ENCODE peak calls at places on chromosomes 3 and 15, in six cellular contexts. One of them, this sample, is unnamed.

GRCh38 chr3:129256270-129256669 is 6.9 kb downstream of the COPG1 start:
- DNase-seq in bronchial epithelial cell: no peak
- DNase-seq in AG10803: no peak
- DNase-seq in activated naive CD8-positive, alpha-beta T cell treated with anti-CD3 and anti-CD28 coated beads, Interleukin-2, amount 50 U/mL, for 24 hours: no peak
- DNase-seq in activated CD8-positive, alpha-beta memory T cell treated with anti-CD3 and anti-CD28 coated beads for 48 hours: no peak
- DNase-seq in stimulated activated CD4-positive, alpha-beta T cell treated with anti-CD3 and anti-CD28 coated beads, Interleukin-4, amount 100 ng/mL, for 48 hours: no peak
- DNase-seq in this sample: no peak

GRCh38 chr15:86163771-86164170 is 84.1 kb downstream of the AGBL1 start:
- DNase-seq in bronchial epithelial cell: no peak
- DNase-seq in AG10803: peak; percentile 28
- DNase-seq in activated naive CD8-positive, alpha-beta T cell treated with anti-CD3 and anti-CD28 coated beads, Interleukin-2, amount 50 U/mL, for 24 hours: no peak
- DNase-seq in activated CD8-positive, alpha-beta memory T cell treated with anti-CD3 and anti-CD28 coated beads for 48 hours: no peak
- DNase-seq in stimulated activated CD4-positive, alpha-beta T cell treated with anti-CD3 and anti-CD28 coated beads, Interleukin-4, amount 100 ng/mL, for 48 hours: no peak
- DNase-seq in this sample: no peak

GRCh38 chr15:50144342-50145120 is 25.5 kb upstream of the ATP8B4 start:
- DNase-seq in bronchial epithelial cell: no peak
- DNase-seq in AG10803: no peak
- DNase-seq in activated naive CD8-positive, alpha-beta T cell treated with anti-CD3 and anti-CD28 coated beads, Interleukin-2, amount 50 U/mL, for 24 hours: no peak
- DNase-seq in activated CD8-positive, alpha-beta memory T cell treated with anti-CD3 and anti-CD28 coated beads for 48 hours: no peak
- DNase-seq in stimulated activated CD4-positive, alpha-beta T cell treated with anti-CD3 and anti-CD28 coated beads, Interleukin-4, amount 100 ng/mL, for 48 hours: no peak
- DNase-seq in this sample: no peak

GRCh38 chr15:96268421-96269204 is 61.9 kb upstream of the NR2F2 start:
- DNase-seq in bronchial epithelial cell: peak; percentile 80
- DNase-seq in AG10803: peak; percentile 42
- DNase-seq in activated naive CD8-positive, alpha-beta T cell treated with anti-CD3 and anti-CD28 coated beads, Interleukin-2, amount 50 U/mL, for 24 hours: no peak
- DNase-seq in activated CD8-positive, alpha-beta memory T cell treated with anti-CD3 and anti-CD28 coated beads for 48 hours: no peak
- DNase-seq in stimulated activated CD4-positive, alpha-beta T cell treated with anti-CD3 and anti-CD28 coated beads, Interleukin-4, amount 100 ng/mL, for 48 hours: no peak
- DNase-seq in this sample: peak; percentile 73

GRCh38 chr15:73078291-73078690 is 26.0 kb downstream of the NEO1 start:
- DNase-seq in bronchial epithelial cell: no peak
- DNase-seq in AG10803: no peak
- DNase-seq in activated naive CD8-positive, alpha-beta T cell treated with anti-CD3 and anti-CD28 coated beads, Interleukin-2, amount 50 U/mL, for 24 hours: no peak
- DNase-seq in activated CD8-positive, alpha-beta memory T cell treated with anti-CD3 and anti-CD28 coated beads for 48 hours: no peak
- DNase-seq in stimulated activated CD4-positive, alpha-beta T cell treated with anti-CD3 and anti-CD28 coated beads, Interleukin-4, amount 100 ng/mL, for 48 hours: no peak
- DNase-seq in this sample: no peak

GRCh38 chr3:136473716-136474326 is 223.7 kb downstream of the PCCB start:
- DNase-seq in bronchial epithelial cell: no peak
- DNase-seq in AG10803: peak; percentile 33
- DNase-seq in activated naive CD8-positive, alpha-beta T cell treated with anti-CD3 and anti-CD28 coated beads, Interleukin-2, amount 50 U/mL, for 24 hours: no peak
- DNase-seq in activated CD8-positive, alpha-beta memory T cell treated with anti-CD3 and anti-CD28 coated beads for 48 hours: no peak
- DNase-seq in stimulated activated CD4-positive, alpha-beta T cell treated with anti-CD3 and anti-CD28 coated beads, Interleukin-4, amount 100 ng/mL, for 48 hours: no peak
- DNase-seq in this sample: no peak

GRCh38 chr3:195241592-195242355 is 29.2 kb downstream of the XXYLT1 start:
- DNase-seq in bronchial epithelial cell: no peak
- DNase-seq in AG10803: no peak
- DNase-seq in activated naive CD8-positive, alpha-beta T cell treated with anti-CD3 and anti-CD28 coated beads, Interleukin-2, amount 50 U/mL, for 24 hours: no peak
- DNase-seq in activated CD8-positive, alpha-beta memory T cell treated with anti-CD3 and anti-CD28 coated beads for 48 hours: no peak
- DNase-seq in stimulated activated CD4-positive, alpha-beta T cell treated with anti-CD3 and anti-CD28 coated beads, Interleukin-4, amount 100 ng/mL, for 48 hours: no peak
- DNase-seq in this sample: no peak

GRCh38 chr3:70748593-70748992 is 436.2 kb upstream of the MDFIC2 start:
- DNase-seq in bronchial epithelial cell: no peak
- DNase-seq in AG10803: no peak
- DNase-seq in activated naive CD8-positive, alpha-beta T cell treated with anti-CD3 and anti-CD28 coated beads, Interleukin-2, amount 50 U/mL, for 24 hours: no peak
- DNase-seq in activated CD8-positive, alpha-beta memory T cell treated with anti-CD3 and anti-CD28 coated beads for 48 hours: no peak
- DNase-seq in stimulated activated CD4-positive, alpha-beta T cell treated with anti-CD3 and anti-CD28 coated beads, Interleukin-4, amount 100 ng/mL, for 48 hours: no peak
- DNase-seq in this sample: no peak

GRCh38 chr15:79872358-79873017 is 24.3 kb downstream of the MTHFS start:
- DNase-seq in bronchial epithelial cell: peak; percentile 57
- DNase-seq in AG10803: peak; percentile 69
- DNase-seq in activated naive CD8-positive, alpha-beta T cell treated with anti-CD3 and anti-CD28 coated beads, Interleukin-2, amount 50 U/mL, for 24 hours: peak; percentile 10
- DNase-seq in activated CD8-positive, alpha-beta memory T cell treated with anti-CD3 and anti-CD28 coated beads for 48 hours: no peak
- DNase-seq in stimulated activated CD4-positive, alpha-beta T cell treated with anti-CD3 and anti-CD28 coated beads, Interleukin-4, amount 100 ng/mL, for 48 hours: no peak
- DNase-seq in this sample: peak; percentile 90

GRCh38 chr15:56984681-56985515 is 66.5 kb downstream of the TCF12 start:
- DNase-seq in bronchial epithelial cell: peak; percentile 35
- DNase-seq in AG10803: peak; percentile 62
- DNase-seq in activated naive CD8-positive, alpha-beta T cell treated with anti-CD3 and anti-CD28 coated beads, Interleukin-2, amount 50 U/mL, for 24 hours: no peak
- DNase-seq in activated CD8-positive, alpha-beta memory T cell treated with anti-CD3 and anti-CD28 coated beads for 48 hours: no peak
- DNase-seq in stimulated activated CD4-positive, alpha-beta T cell treated with anti-CD3 and anti-CD28 coated beads, Interleukin-4, amount 100 ng/mL, for 48 hours: no peak
- DNase-seq in this sample: no peak

GRCh38 chr3:25273582-25274171 is 154.4 kb upstream of the RARB start:
- DNase-seq in bronchial epithelial cell: no peak
- DNase-seq in AG10803: no peak
- DNase-seq in activated naive CD8-positive, alpha-beta T cell treated with anti-CD3 and anti-CD28 coated beads, Interleukin-2, amount 50 U/mL, for 24 hours: no peak
- DNase-seq in activated CD8-positive, alpha-beta memory T cell treated with anti-CD3 and anti-CD28 coated beads for 48 hours: no peak
- DNase-seq in stimulated activated CD4-positive, alpha-beta T cell treated with anti-CD3 and anti-CD28 coated beads, Interleukin-4, amount 100 ng/mL, for 48 hours: no peak
- DNase-seq in this sample: no peak

GRCh38 chr3:180744226-180744625 is 64.9 kb upstream of the CCDC39 start:
- DNase-seq in bronchial epithelial cell: no peak
- DNase-seq in AG10803: no peak
- DNase-seq in activated naive CD8-positive, alpha-beta T cell treated with anti-CD3 and anti-CD28 coated beads, Interleukin-2, amount 50 U/mL, for 24 hours: no peak
- DNase-seq in activated CD8-positive, alpha-beta memory T cell treated with anti-CD3 and anti-CD28 coated beads for 48 hours: no peak
- DNase-seq in stimulated activated CD4-positive, alpha-beta T cell treated with anti-CD3 and anti-CD28 coated beads, Interleukin-4, amount 100 ng/mL, for 48 hours: no peak
- DNase-seq in this sample: no peak

GRCh38 chr15:44010114-44010513 is 183.3 kb downstream of the WDR76 start:
- DNase-seq in bronchial epithelial cell: peak; percentile 33
- DNase-seq in AG10803: peak; percentile 71
- DNase-seq in activated naive CD8-positive, alpha-beta T cell treated with anti-CD3 and anti-CD28 coated beads, Interleukin-2, amount 50 U/mL, for 24 hours: no peak
- DNase-seq in activated CD8-positive, alpha-beta memory T cell treated with anti-CD3 and anti-CD28 coated beads for 48 hours: no peak
- DNase-seq in stimulated activated CD4-positive, alpha-beta T cell treated with anti-CD3 and anti-CD28 coated beads, Interleukin-4, amount 100 ng/mL, for 48 hours: no peak
- DNase-seq in this sample: peak; percentile 71

GRCh38 chr3:78287085-78287484 is 1247.2 kb downstream of the ROBO2 start:
- DNase-seq in bronchial epithelial cell: no peak
- DNase-seq in AG10803: peak; percentile 9
- DNase-seq in activated naive CD8-positive, alpha-beta T cell treated with anti-CD3 and anti-CD28 coated beads, Interleukin-2, amount 50 U/mL, for 24 hours: no peak
- DNase-seq in activated CD8-positive, alpha-beta memory T cell treated with anti-CD3 and anti-CD28 coated beads for 48 hours: no peak
- DNase-seq in stimulated activated CD4-positive, alpha-beta T cell treated with anti-CD3 and anti-CD28 coated beads, Interleukin-4, amount 100 ng/mL, for 48 hours: no peak
- DNase-seq in this sample: peak; percentile 44

GRCh38 chr3:57892423-57892822 is 115.8 kb upstream of the FLNB start:
- DNase-seq in bronchial epithelial cell: peak; percentile 70
- DNase-seq in AG10803: peak; percentile 9
- DNase-seq in activated naive CD8-positive, alpha-beta T cell treated with anti-CD3 and anti-CD28 coated beads, Interleukin-2, amount 50 U/mL, for 24 hours: no peak
- DNase-seq in activated CD8-positive, alpha-beta memory T cell treated with anti-CD3 and anti-CD28 coated beads for 48 hours: no peak
- DNase-seq in stimulated activated CD4-positive, alpha-beta T cell treated with anti-CD3 and anti-CD28 coated beads, Interleukin-4, amount 100 ng/mL, for 48 hours: no peak
- DNase-seq in this sample: peak; percentile 9

GRCh38 chr3:128703561-128703960 is 22.4 kb upstream of the RAB7A start:
- DNase-seq in bronchial epithelial cell: no peak
- DNase-seq in AG10803: no peak
- DNase-seq in activated naive CD8-positive, alpha-beta T cell treated with anti-CD3 and anti-CD28 coated beads, Interleukin-2, amount 50 U/mL, for 24 hours: no peak
- DNase-seq in activated CD8-positive, alpha-beta memory T cell treated with anti-CD3 and anti-CD28 coated beads for 48 hours: no peak
- DNase-seq in stimulated activated CD4-positive, alpha-beta T cell treated with anti-CD3 and anti-CD28 coated beads, Interleukin-4, amount 100 ng/mL, for 48 hours: no peak
- DNase-seq in this sample: no peak

GRCh38 chr3:134874737-134875413 is 79.8 kb downstream of the EPHB1 start:
- DNase-seq in bronchial epithelial cell: peak; percentile 62
- DNase-seq in AG10803: peak; percentile 8
- DNase-seq in activated naive CD8-positive, alpha-beta T cell treated with anti-CD3 and anti-CD28 coated beads, Interleukin-2, amount 50 U/mL, for 24 hours: no peak
- DNase-seq in activated CD8-positive, alpha-beta memory T cell treated with anti-CD3 and anti-CD28 coated beads for 48 hours: no peak
- DNase-seq in stimulated activated CD4-positive, alpha-beta T cell treated with anti-CD3 and anti-CD28 coated beads, Interleukin-4, amount 100 ng/mL, for 48 hours: no peak
- DNase-seq in this sample: peak; percentile 77

GRCh38 chr3:139378587-139378986 is 10.9 kb downstream of the COPB2 start:
- DNase-seq in bronchial epithelial cell: no peak
- DNase-seq in AG10803: no peak
- DNase-seq in activated naive CD8-positive, alpha-beta T cell treated with anti-CD3 and anti-CD28 coated beads, Interleukin-2, amount 50 U/mL, for 24 hours: no peak
- DNase-seq in activated CD8-positive, alpha-beta memory T cell treated with anti-CD3 and anti-CD28 coated beads for 48 hours: no peak
- DNase-seq in stimulated activated CD4-positive, alpha-beta T cell treated with anti-CD3 and anti-CD28 coated beads, Interleukin-4, amount 100 ng/mL, for 48 hours: no peak
- DNase-seq in this sample: no peak

GRCh38 chr3:33355611-33356010 is 78.4 kb downstream of the FBXL2 start:
- DNase-seq in bronchial epithelial cell: peak; percentile 85
- DNase-seq in AG10803: peak; percentile 48
- DNase-seq in activated naive CD8-positive, alpha-beta T cell treated with anti-CD3 and anti-CD28 coated beads, Interleukin-2, amount 50 U/mL, for 24 hours: no peak
- DNase-seq in activated CD8-positive, alpha-beta memory T cell treated with anti-CD3 and anti-CD28 coated beads for 48 hours: no peak
- DNase-seq in stimulated activated CD4-positive, alpha-beta T cell treated with anti-CD3 and anti-CD28 coated beads, Interleukin-4, amount 100 ng/mL, for 48 hours: no peak
- DNase-seq in this sample: peak; percentile 14

GRCh38 chr3:23041918-23042696 is 161.0 kb upstream of the UBE2E2 start:
- DNase-seq in bronchial epithelial cell: peak; percentile 65
- DNase-seq in AG10803: peak; percentile 33
- DNase-seq in activated naive CD8-positive, alpha-beta T cell treated with anti-CD3 and anti-CD28 coated beads, Interleukin-2, amount 50 U/mL, for 24 hours: no peak
- DNase-seq in activated CD8-positive, alpha-beta memory T cell treated with anti-CD3 and anti-CD28 coated beads for 48 hours: no peak
- DNase-seq in stimulated activated CD4-positive, alpha-beta T cell treated with anti-CD3 and anti-CD28 coated beads, Interleukin-4, amount 100 ng/mL, for 48 hours: no peak
- DNase-seq in this sample: no peak

GRCh38 chr15:31440754-31441298 is 114.2 kb downstream of the KLF13 start:
- DNase-seq in bronchial epithelial cell: no peak
- DNase-seq in AG10803: peak; percentile 41
- DNase-seq in activated naive CD8-positive, alpha-beta T cell treated with anti-CD3 and anti-CD28 coated beads, Interleukin-2, amount 50 U/mL, for 24 hours: peak; percentile 62
- DNase-seq in activated CD8-positive, alpha-beta memory T cell treated with anti-CD3 and anti-CD28 coated beads for 48 hours: no peak
- DNase-seq in stimulated activated CD4-positive, alpha-beta T cell treated with anti-CD3 and anti-CD28 coated beads, Interleukin-4, amount 100 ng/mL, for 48 hours: no peak
- DNase-seq in this sample: peak; percentile 16

GRCh38 chr3:143283432-143284128 is 164.0 kb downstream of the CHST2 start:
- DNase-seq in bronchial epithelial cell: peak; percentile 67
- DNase-seq in AG10803: no peak
- DNase-seq in activated naive CD8-positive, alpha-beta T cell treated with anti-CD3 and anti-CD28 coated beads, Interleukin-2, amount 50 U/mL, for 24 hours: peak; percentile 28
- DNase-seq in activated CD8-positive, alpha-beta memory T cell treated with anti-CD3 and anti-CD28 coated beads for 48 hours: no peak
- DNase-seq in stimulated activated CD4-positive, alpha-beta T cell treated with anti-CD3 and anti-CD28 coated beads, Interleukin-4, amount 100 ng/mL, for 48 hours: peak; percentile 3
- DNase-seq in this sample: no peak

GRCh38 chr3:31170932-31171670 is 276.6 kb upstream of the GADL1 start:
- DNase-seq in bronchial epithelial cell: peak; percentile 32
- DNase-seq in AG10803: peak; percentile 100
- DNase-seq in activated naive CD8-positive, alpha-beta T cell treated with anti-CD3 and anti-CD28 coated beads, Interleukin-2, amount 50 U/mL, for 24 hours: no peak
- DNase-seq in activated CD8-positive, alpha-beta memory T cell treated with anti-CD3 and anti-CD28 coated beads for 48 hours: no peak
- DNase-seq in stimulated activated CD4-positive, alpha-beta T cell treated with anti-CD3 and anti-CD28 coated beads, Interleukin-4, amount 100 ng/mL, for 48 hours: no peak
- DNase-seq in this sample: peak; percentile 90

GRCh38 chr3:136835817-136836510 is 17.0 kb downstream of the SLC35G2 start:
- DNase-seq in bronchial epithelial cell: no peak
- DNase-seq in AG10803: peak; percentile 62
- DNase-seq in activated naive CD8-positive, alpha-beta T cell treated with anti-CD3 and anti-CD28 coated beads, Interleukin-2, amount 50 U/mL, for 24 hours: no peak
- DNase-seq in activated CD8-positive, alpha-beta memory T cell treated with anti-CD3 and anti-CD28 coated beads for 48 hours: no peak
- DNase-seq in stimulated activated CD4-positive, alpha-beta T cell treated with anti-CD3 and anti-CD28 coated beads, Interleukin-4, amount 100 ng/mL, for 48 hours: no peak
- DNase-seq in this sample: no peak

GRCh38 chr3:29440321-29441019 is 159.6 kb downstream of the RBMS3 start:
- DNase-seq in bronchial epithelial cell: peak; percentile 36
- DNase-seq in AG10803: peak; percentile 42
- DNase-seq in activated naive CD8-positive, alpha-beta T cell treated with anti-CD3 and anti-CD28 coated beads, Interleukin-2, amount 50 U/mL, for 24 hours: no peak
- DNase-seq in activated CD8-positive, alpha-beta memory T cell treated with anti-CD3 and anti-CD28 coated beads for 48 hours: no peak
- DNase-seq in stimulated activated CD4-positive, alpha-beta T cell treated with anti-CD3 and anti-CD28 coated beads, Interleukin-4, amount 100 ng/mL, for 48 hours: no peak
- DNase-seq in this sample: peak; percentile 29